ENCODE peak calls at places on chromosomes 2 and 18, in seven cellular contexts. One of them, this sample, is unnamed.

GRCh38 chr2:160566717-160567116 is 73.1 kb upstream of the RBMS1 start:
- DNase-seq in lower lobe of right lung: no peak
- DNase-seq in ELR: no peak
- DNase-seq in NCI-H2081: no peak
- DNase-seq in hepatic stellate cell: no peak
- DNase-seq in amniotic epithelial cell: peak
- DNase-seq in C1 segment of cervical spinal cord: no peak
- DNase-seq in this sample: no peak

GRCh38 chr2:2325538-2325937 is 5.5 kb downstream of the MYT1L start:
- DNase-seq in lower lobe of right lung: no peak
- DNase-seq in ELR: no peak
- DNase-seq in NCI-H2081: peak
- DNase-seq in hepatic stellate cell: no peak
- DNase-seq in amniotic epithelial cell: no peak
- DNase-seq in C1 segment of cervical spinal cord: no peak
- DNase-seq in this sample: no peak

GRCh38 chr2:36489296-36489695 is 108.7 kb downstream of the FEZ2 start:
- DNase-seq in lower lobe of right lung: no peak
- DNase-seq in ELR: peak
- DNase-seq in NCI-H2081: no peak
- DNase-seq in hepatic stellate cell: peak
- DNase-seq in amniotic epithelial cell: peak
- DNase-seq in C1 segment of cervical spinal cord: no peak
- DNase-seq in this sample: peak

GRCh38 chr18:50034029-50034428 is 160.9 kb downstream of the MYO5B start:
- DNase-seq in lower lobe of right lung: no peak
- DNase-seq in ELR: no peak
- DNase-seq in NCI-H2081: no peak
- DNase-seq in hepatic stellate cell: no peak
- DNase-seq in amniotic epithelial cell: no peak
- DNase-seq in C1 segment of cervical spinal cord: no peak
- DNase-seq in this sample: no peak

GRCh38 chr18:41144444-41144843 is 810.6 kb upstream of the PIK3C3 start:
- DNase-seq in lower lobe of right lung: no peak
- DNase-seq in ELR: peak
- DNase-seq in NCI-H2081: no peak
- DNase-seq in hepatic stellate cell: no peak
- DNase-seq in amniotic epithelial cell: peak
- DNase-seq in C1 segment of cervical spinal cord: no peak
- DNase-seq in this sample: no peak

GRCh38 chr2:167147254-167147941 is 259.1 kb downstream of the XIRP2 start:
- DNase-seq in lower lobe of right lung: no peak
- DNase-seq in ELR: no peak
- DNase-seq in NCI-H2081: no peak
- DNase-seq in hepatic stellate cell: no peak
- DNase-seq in amniotic epithelial cell: no peak
- DNase-seq in C1 segment of cervical spinal cord: no peak
- DNase-seq in this sample: no peak

GRCh38 chr18:48819276-48819675 is 131.5 kb downstream of the SMAD7 start:
- DNase-seq in lower lobe of right lung: peak
- DNase-seq in ELR: no peak
- DNase-seq in NCI-H2081: no peak
- DNase-seq in hepatic stellate cell: no peak
- DNase-seq in amniotic epithelial cell: no peak
- DNase-seq in C1 segment of cervical spinal cord: no peak
- DNase-seq in this sample: no peak

GRCh38 chr2:197633109-197633657 is 42.2 kb downstream of the RFTN2 start:
- DNase-seq in lower lobe of right lung: no peak
- DNase-seq in ELR: no peak
- DNase-seq in NCI-H2081: no peak
- DNase-seq in hepatic stellate cell: no peak
- DNase-seq in amniotic epithelial cell: no peak
- DNase-seq in C1 segment of cervical spinal cord: no peak
- DNase-seq in this sample: no peak

GRCh38 chr2:219576505-219577388 is 4.6 kb downstream of the INHA start:
- DNase-seq in lower lobe of right lung: no peak
- DNase-seq in ELR: no peak
- DNase-seq in NCI-H2081: no peak
- DNase-seq in hepatic stellate cell: no peak
- DNase-seq in amniotic epithelial cell: no peak
- DNase-seq in C1 segment of cervical spinal cord: no peak
- DNase-seq in this sample: no peak

GRCh38 chr2:98884658-98885057 is 51.4 kb downstream of the CRACDL start:
- DNase-seq in lower lobe of right lung: no peak
- DNase-seq in ELR: no peak
- DNase-seq in NCI-H2081: no peak
- DNase-seq in hepatic stellate cell: no peak
- DNase-seq in amniotic epithelial cell: no peak
- DNase-seq in C1 segment of cervical spinal cord: no peak
- DNase-seq in this sample: no peak

GRCh38 chr2:160175169-160176130 is 24.6 kb downstream of the ITGB6 start:
- DNase-seq in lower lobe of right lung: no peak
- DNase-seq in ELR: peak
- DNase-seq in NCI-H2081: no peak
- DNase-seq in hepatic stellate cell: no peak
- DNase-seq in amniotic epithelial cell: no peak
- DNase-seq in C1 segment of cervical spinal cord: no peak
- DNase-seq in this sample: no peak

GRCh38 chr2:239198221-239198620 is 202.6 kb downstream of the HDAC4 start:
- DNase-seq in lower lobe of right lung: no peak
- DNase-seq in ELR: no peak
- DNase-seq in NCI-H2081: no peak
- DNase-seq in hepatic stellate cell: no peak
- DNase-seq in amniotic epithelial cell: no peak
- DNase-seq in C1 segment of cervical spinal cord: no peak
- DNase-seq in this sample: no peak

GRCh38 chr2:208407667-208408066 is 1.1 kb downstream of the PTH2R start:
- DNase-seq in lower lobe of right lung: no peak
- DNase-seq in ELR: peak
- DNase-seq in NCI-H2081: peak
- DNase-seq in hepatic stellate cell: no peak
- DNase-seq in amniotic epithelial cell: peak
- DNase-seq in C1 segment of cervical spinal cord: no peak
- DNase-seq in this sample: peak

GRCh38 chr2:237858294-237859081 is 935 bp upstream of the RAMP1 start:
- DNase-seq in lower lobe of right lung: no peak
- DNase-seq in ELR: peak
- DNase-seq in NCI-H2081: peak
- DNase-seq in hepatic stellate cell: peak
- DNase-seq in amniotic epithelial cell: peak
- DNase-seq in C1 segment of cervical spinal cord: peak
- DNase-seq in this sample: peak

GRCh38 chr2:237196866-237197618 is 111.4 kb downstream of the COPS8 start:
- DNase-seq in lower lobe of right lung: no peak
- DNase-seq in ELR: peak
- DNase-seq in NCI-H2081: peak
- DNase-seq in hepatic stellate cell: peak
- DNase-seq in amniotic epithelial cell: peak
- DNase-seq in C1 segment of cervical spinal cord: no peak
- DNase-seq in this sample: no peak

GRCh38 chr2:152811916-152812315 is 93.5 kb downstream of the ARL6IP6 start:
- DNase-seq in lower lobe of right lung: no peak
- DNase-seq in ELR: no peak
- DNase-seq in NCI-H2081: no peak
- DNase-seq in hepatic stellate cell: no peak
- DNase-seq in amniotic epithelial cell: no peak
- DNase-seq in C1 segment of cervical spinal cord: no peak
- DNase-seq in this sample: no peak